ENCODE peak calls at places on chromosomes 4 and X, in four cellular contexts. L is A549; V is CD4-positive, CD25-positive, alpha-beta regulatory T cell; E is H1. G is an unnamed sample.

GRCh38 chr4:38523524-38524448 is 140.2 kb upstream of the KLF3 start:
- DNase-seq in L (no peak), V (peak; percentile 50), E (no peak), G (no peak)

GRCh38 chr4:153620352-153620751 is 63.7 kb upstream of the TLR2 start:
- DNase-seq in L (no peak), V (no peak), E (no peak), G (no peak)

GRCh38 chrX:37825225-37825842 is 22.0 kb downstream of the DYNLT3 start:
- DNase-seq in L (peak; percentile 38), V (peak; percentile 62), E (no peak), G (peak; percentile 28)

GRCh38 chr4:123649644-123650356 is 253.2 kb downstream of the SPRY1 start:
- DNase-seq in L (peak; percentile 79), V (no peak), E (peak; percentile 5), G (peak; percentile 18)

GRCh38 chr4:99657801-99658200 is at the start of gene C4orf54:
- DNase-seq in L (no peak), V (no peak), E (no peak), G (no peak)

GRCh38 chr4:85005865-85006377 is 39.4 kb upstream of the WDFY3 start:
- DNase-seq in L (no peak), V (no peak), E (no peak), G (no peak)

GRCh38 chrX:69297521-69297920 is 132.3 kb upstream of the PJA1 start:
- DNase-seq in L (no peak), V (no peak), E (no peak), G (no peak)

GRCh38 chr4:37455301-37456062 is 210.9 kb downstream of the NWD2 start:
- DNase-seq in L (no peak), V (no peak), E (no peak), G (no peak)

GRCh38 chr4:141646969-141647368 is 10.6 kb downstream of the IL15 start:
- DNase-seq in L (no peak), V (no peak), E (no peak), G (no peak)

GRCh38 chr4:4390046-4390445 is 3.1 kb downstream of the NSG1 start:
- DNase-seq in L (no peak), V (no peak), E (no peak), G (no peak)

GRCh38 chr4:124650614-124651013 is 61.9 kb downstream of the ANKRD50 start:
- DNase-seq in L (no peak), V (no peak), E (no peak), G (no peak)

GRCh38 chrX:137549073-137549472 is 16.9 kb upstream of the ZIC3 start:
- DNase-seq in L (no peak), V (no peak), E (no peak), G (no peak)

GRCh38 chrX:72079607-72080006 is 52.1 kb downstream of the RTL5 start:
- DNase-seq in L (no peak), V (no peak), E (no peak), G (no peak)

GRCh38 chr4:6986067-6986780 is 56.9 kb upstream of the TADA2B start:
- DNase-seq in L (peak; percentile 23), V (no peak), E (no peak), G (no peak)

GRCh38 chrX:87299563-87300160 is 217.9 kb upstream of the KLHL4 start:
- DNase-seq in L (peak; percentile 23), V (no peak), E (no peak), G (peak; percentile 3)

GRCh38 chr4:25113915-25114904 is 46.0 kb downstream of the SEPSECS start:
- DNase-seq in L (no peak), V (no peak), E (no peak), G (no peak)

GRCh38 chr4:177301127-177301639 is 8.5 kb upstream of the NEIL3 start:
- DNase-seq in L (no peak), V (no peak), E (no peak), G (no peak)

GRCh38 chr4:177297781-177298391 is 11.8 kb upstream of the NEIL3 start:
- DNase-seq in L (no peak), V (no peak), E (no peak), G (no peak)

GRCh38 chr4:177308125-177308524 is 1.5 kb upstream of the NEIL3 start:
- DNase-seq in L (peak; percentile 81), V (no peak), E (no peak), G (no peak)

GRCh38 chr4:177302371-177303100 is 7.1 kb upstream of the NEIL3 start:
- DNase-seq in L (no peak), V (no peak), E (no peak), G (no peak)
- H3K4me3 ChIP-seq in L (no peak overlapping the region), V (no peak overlapping the region), E (no peak overlapping the region), G (no peak overlapping the region)

GRCh38 chr4:142743071-142743825 is 102.9 kb downstream of the INPP4B start:
- DNase-seq in L (no peak), V (no peak), E (no peak), G (no peak)

DNA sequence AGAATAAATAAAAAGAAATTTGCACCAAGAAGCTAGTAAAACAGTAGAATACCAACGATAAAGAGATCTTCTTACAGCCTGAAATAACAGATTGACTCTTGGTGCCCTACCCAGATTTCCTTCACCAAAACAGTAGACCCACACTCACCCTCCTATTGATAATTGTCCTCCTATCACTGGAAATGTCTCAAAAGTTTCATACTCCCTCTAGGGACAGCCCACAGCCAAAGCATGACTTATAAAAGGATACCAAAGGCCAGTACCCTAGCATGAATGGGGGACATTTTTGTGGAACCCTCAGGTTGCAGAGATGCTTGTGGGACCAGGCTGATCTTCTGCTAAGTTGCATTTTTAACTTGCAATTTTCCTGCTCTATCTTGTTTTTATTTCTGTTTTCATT is 104.1 kb downstream of the INPP4B start:
- DNase-seq in L (no peak), V (no peak), E (no peak), G (no peak)
- H3K4me3 ChIP-seq in L (no peak overlapping the region), V (no peak overlapping the region), E (no peak overlapping the region), G (no peak overlapping the region)

GRCh38 chr4:156346959-156347385 is 393.3 kb upstream of the CTSO start:
- DNase-seq in L (no peak), V (no peak), E (peak; percentile 29), G (peak; percentile 36)

GRCh38 chr4:156344397-156344796 is 390.7 kb upstream of the CTSO start:
- DNase-seq in L (no peak), V (no peak), E (no peak), G (no peak)

GRCh38 chr4:156347412-156348075 is 393.9 kb upstream of the CTSO start:
- DNase-seq in L (no peak), V (no peak), E (no peak), G (peak; percentile 18)
- H3K4me3 ChIP-seq in L (no peak overlapping the region), V (no peak overlapping the region), E (no peak overlapping the region), G (no peak overlapping the region)

GRCh38 chrX:10482262-10482661 is 138.1 kb downstream of the MID1 start:
- DNase-seq in L (no peak), V (no peak), E (no peak), G (no peak)
- H3K4me3 ChIP-seq in L (no peak overlapping the region), V (no peak overlapping the region), E (no peak overlapping the region), G (no peak overlapping the region)